ENCODE peak calls at places on chromosomes 5 and 9, in nine cellular contexts. B is cardiac fibroblast, Z is MCF 10A, I is lung, N is fibroblast of the aortic adventitia, P is dorsolateral prefrontal cortex, W is HCT116, L is mammary epithelial cell, M is body of pancreas. X is an unnamed sample.

GRCh38 chr9:73230257-73230656 is 78.6 kb downstream of the ANXA1 start:
- DNase-seq in W (no peak), Z (peak), L (peak), M (no peak), I (no peak), P (no peak), B (no peak), N (peak), X (no peak)

GRCh38 chr9:78791779-78792178 is 494.9 kb downstream of the PSAT1 start:
- DNase-seq in B (peak), W (no peak), L (no peak), M (no peak), P (no peak), Z (no peak), I (no peak), N (peak), X (no peak)

GRCh38 chr5:68478306-68479091 is 262.9 kb downstream of the PIK3R1 start:
- DNase-seq in M (no peak), N (peak), L (no peak), Z (no peak), P (no peak), W (no peak), I (no peak), B (peak), X (no peak)

GRCh38 chr5:13585324-13585723 is 359.2 kb downstream of the DNAH5 start:
- DNase-seq in Z (no peak), L (no peak), I (no peak), M (no peak), P (no peak), B (no peak), N (no peak), W (no peak), X (no peak)

GRCh38 chr5:50666261-50667078 is at the start of gene PARP8:
- DNase-seq in M (peak), I (peak), P (peak), B (peak), N (peak), W (no peak), Z (peak), L (peak), X (peak)

GRCh38 chr5:35518104-35518503 is 99.6 kb upstream of the SPEF2 start:
- DNase-seq in Z (no peak), P (no peak), L (no peak), M (no peak), I (no peak), B (no peak), N (no peak), W (no peak), X (no peak)

GRCh38 chr5:164433471-164433870 is 928.1 kb downstream of the MAT2B start:
- DNase-seq in B (peak), P (no peak), L (peak), Z (no peak), W (no peak), I (no peak), M (no peak), N (peak), X (no peak)

GRCh38 chr5:79841172-79841571 is 149.9 kb downstream of the MTX3 start:
- DNase-seq in P (no peak), N (no peak), B (no peak), M (no peak), L (no peak), W (no peak), I (no peak), Z (no peak), X (no peak)

GRCh38 chr5:10307206-10308148 is at the start of gene CMBL:
- DNase-seq in B (peak), P (peak), I (peak), L (peak), W (peak), N (peak), M (peak), Z (peak), X (peak)

GRCh38 chr9:20408513-20408912 is 213.8 kb downstream of the MLLT3 start:
- DNase-seq in N (no peak), Z (no peak), I (no peak), B (no peak), P (no peak), M (no peak), L (no peak), W (no peak), X (no peak)

GRCh38 chr5:156922207-156922792 is 40.7 kb downstream of the TIMD4 start:
- DNase-seq in P (no peak), B (no peak), N (no peak), L (no peak), I (no peak), M (no peak), W (no peak), Z (no peak), X (peak)

GRCh38 chr5:181217111-181217804 is 5.8 kb upstream of the TRIM41 start:
- DNase-seq in P (no peak), W (no peak), B (peak), Z (peak), N (peak), I (no peak), M (peak), L (peak), X (peak)

GRCh38 chr9:97773723-97774122 is 76.6 kb upstream of the XPA start:
- DNase-seq in M (peak), P (no peak), I (no peak), Z (peak), W (no peak), N (peak), B (peak), L (no peak), X (no peak)

GRCh38 chr9:95085861-95086563 is 231.5 kb downstream of the FANCC start:
- DNase-seq in P (no peak), W (no peak), B (no peak), L (no peak), I (no peak), N (no peak), M (peak), Z (no peak), X (no peak)

GRCh38 chr5:164504141-164504772 is 998.8 kb downstream of the MAT2B start:
- DNase-seq in L (peak), M (peak), P (no peak), B (peak), W (peak), Z (peak), N (peak), I (peak), X (peak)

GRCh38 chr5:98713027-98713426 is 60.4 kb upstream of the RGMB start:
- DNase-seq in Z (no peak), I (no peak), M (no peak), L (no peak), B (peak), P (no peak), W (no peak), N (peak), X (no peak)

GRCh38 chr9:83068414-83068813 is 5.5 kb upstream of the RASEF start:
- DNase-seq in L (no peak), B (no peak), P (no peak), Z (no peak), W (no peak), N (no peak), I (no peak), M (no peak), X (no peak)

GRCh38 chr9:16509946-16510504 is 360.4 kb downstream of the BNC2 start:
- DNase-seq in N (peak), B (peak), Z (peak), W (no peak), M (no peak), P (no peak), I (no peak), L (peak), X (no peak)

GRCh38 chr5:139711852-139712171 is 63.7 kb downstream of the CXXC5 start:
- DNase-seq in W (no peak), Z (no peak), N (no peak), B (no peak), P (peak), I (no peak), L (no peak), M (peak), X (no peak)

GRCh38 chr5:119393746-119394145 is 37.9 kb downstream of the TNFAIP8 start:
- DNase-seq in B (peak), N (peak), P (no peak), I (no peak), Z (peak), W (no peak), L (peak), M (no peak), X (no peak)

GRCh38 chr9:130264414-130265350 is 878 bp upstream of the HMCN2 start:
- DNase-seq in N (no peak), Z (no peak), P (no peak), B (no peak), W (no peak), M (no peak), I (no peak), L (no peak), X (no peak)

GRCh38 chr9:130607640-130608420 is 28.5 kb downstream of the FUBP3 start:
- DNase-seq in W (no peak), I (no peak), L (no peak), N (peak), M (no peak), Z (no peak), B (peak), P (no peak), X (no peak)

GRCh38 chr9:128420060-128420650 is 502 bp upstream of the CERCAM start:
- DNase-seq in L (peak), P (peak), Z (peak), N (peak), W (no peak), I (peak), M (peak), B (peak), X (peak)

GRCh38 chr9:89880161-89880560 is 275.3 kb downstream of the GADD45G start:
- DNase-seq in W (no peak), P (no peak), L (no peak), N (no peak), Z (no peak), B (no peak), I (no peak), M (no peak), X (no peak)

GRCh38 chr9:35806101-35806500 is 6.0 kb downstream of the SPAG8 start:
- DNase-seq in N (no peak), M (no peak), Z (no peak), B (no peak), P (no peak), I (no peak), L (no peak), W (no peak), X (no peak)

GRCh38 chr5:39072915-39073758 is 1.1 kb downstream of the RICTOR start:
- DNase-seq in M (peak), N (peak), Z (peak), P (peak), B (peak), I (peak), L (peak), W (no peak), X (peak)
- TF ChIP-seq CTCF in M (no peak), N (no peak), Z (no peak), P (no peak), B (no peak), I (no peak), L (peak), W (no peak), X (no peak)

GRCh38 chr5:45799388-45799787 is 103.2 kb upstream of the HCN1 start:
- DNase-seq in N (no peak), I (no peak), W (no peak), M (no peak), L (no peak), Z (no peak), P (no peak), B (no peak), X (no peak)

GRCh38 chr5:45800331-45800730 is 104.2 kb upstream of the HCN1 start:
- DNase-seq in M (no peak), L (no peak), Z (no peak), N (no peak), I (no peak), B (no peak), W (no peak), P (no peak), X (no peak)

GRCh38 chr5:45795458-45795857 is 99.3 kb upstream of the HCN1 start:
- DNase-seq in I (no peak), W (no peak), M (no peak), B (no peak), L (no peak), P (no peak), N (no peak), Z (no peak), X (no peak)

GRCh38 chr5:45793638-45794532 is 97.7 kb upstream of the HCN1 start:
- DNase-seq in N (no peak), I (no peak), Z (no peak), B (no peak), P (no peak), L (no peak), W (peak), M (no peak), X (no peak)

GRCh38 chr5:45796959-45797553 is 100.9 kb upstream of the HCN1 start:
- DNase-seq in M (peak), B (no peak), N (no peak), Z (no peak), P (no peak), W (no peak), L (no peak), I (no peak), X (no peak)
- TF ChIP-seq CTCF in M (peak), B (peak), N (no peak), Z (peak), P (no peak), W (peak), L (peak), I (no peak), X (peak)

GRCh38 chr9:84670106-84670800 is 724 bp downstream of the NTRK2 start:
- DNase-seq in I (no peak), M (peak), P (peak), Z (no peak), L (no peak), W (no peak), B (no peak), N (no peak), X (no peak)
- TF ChIP-seq CTCF in I (no peak), M (no peak), P (no peak), Z (no peak), L (no peak), W (no peak), B (no peak), N (no peak), X (no peak)

GRCh38 chr5:151222769-151223446 is 984 bp downstream of the CCDC69 start:
- DNase-seq in B (peak), Z (peak), L (no peak), W (no peak), I (peak), N (peak), M (peak), P (no peak), X (peak)

GRCh38 chr5:151223447-151224264 is at the start of gene CCDC69:
- DNase-seq in M (peak), P (peak), W (peak), B (peak), Z (peak), N (peak), I (peak), L (peak), X (peak)

GRCh38 chr5:151224372-151224771 is 480 bp upstream of the CCDC69 start:
- DNase-seq in B (no peak), Z (no peak), L (no peak), I (no peak), M (no peak), W (no peak), N (no peak), P (no peak), X (no peak)

GRCh38 chr5:151225475-151225874 is 1.6 kb upstream of the CCDC69 start:
- DNase-seq in W (no peak), Z (no peak), M (no peak), L (no peak), B (no peak), I (no peak), P (no peak), N (no peak), X (no peak)

DNA sequence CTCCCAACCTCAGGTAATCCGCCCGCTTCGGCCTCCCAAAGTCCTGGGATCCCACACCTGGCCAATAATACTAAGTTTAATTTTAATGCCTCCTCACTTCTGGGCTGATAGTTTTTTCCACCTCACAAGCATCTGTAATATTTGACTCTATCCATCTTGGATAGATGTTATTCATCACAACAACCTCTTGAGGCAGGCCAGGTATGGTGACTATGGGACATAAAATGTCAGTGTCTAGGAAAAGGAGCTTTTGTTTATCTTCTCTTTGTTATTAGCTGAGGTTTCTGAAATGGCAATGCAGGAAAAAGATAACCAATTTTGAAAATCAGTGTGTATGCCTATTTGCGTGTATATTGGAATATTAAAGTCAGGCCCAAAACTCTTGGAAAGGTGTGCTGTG is 1.2 kb upstream of the CCDC69 start:
- DNase-seq in W (no peak), M (no peak), N (no peak), B (no peak), L (no peak), P (no peak), Z (no peak), I (no peak), X (no peak)
- TF ChIP-seq CTCF in W (no peak), M (no peak), N (no peak), B (no peak), L (no peak), P (no peak), Z (no peak), I (no peak), X (peak)

GRCh38 chr9:38662763-38663593 is 42.6 kb upstream of the ANKRD18A start:
- DNase-seq in Z (peak), M (no peak), I (no peak), W (no peak), B (peak), N (peak), P (peak), L (no peak), X (no peak)
- TF ChIP-seq CTCF in Z (peak), M (no peak), I (no peak), W (peak), B (peak), N (peak), P (peak), L (peak), X (no peak)

DNA sequence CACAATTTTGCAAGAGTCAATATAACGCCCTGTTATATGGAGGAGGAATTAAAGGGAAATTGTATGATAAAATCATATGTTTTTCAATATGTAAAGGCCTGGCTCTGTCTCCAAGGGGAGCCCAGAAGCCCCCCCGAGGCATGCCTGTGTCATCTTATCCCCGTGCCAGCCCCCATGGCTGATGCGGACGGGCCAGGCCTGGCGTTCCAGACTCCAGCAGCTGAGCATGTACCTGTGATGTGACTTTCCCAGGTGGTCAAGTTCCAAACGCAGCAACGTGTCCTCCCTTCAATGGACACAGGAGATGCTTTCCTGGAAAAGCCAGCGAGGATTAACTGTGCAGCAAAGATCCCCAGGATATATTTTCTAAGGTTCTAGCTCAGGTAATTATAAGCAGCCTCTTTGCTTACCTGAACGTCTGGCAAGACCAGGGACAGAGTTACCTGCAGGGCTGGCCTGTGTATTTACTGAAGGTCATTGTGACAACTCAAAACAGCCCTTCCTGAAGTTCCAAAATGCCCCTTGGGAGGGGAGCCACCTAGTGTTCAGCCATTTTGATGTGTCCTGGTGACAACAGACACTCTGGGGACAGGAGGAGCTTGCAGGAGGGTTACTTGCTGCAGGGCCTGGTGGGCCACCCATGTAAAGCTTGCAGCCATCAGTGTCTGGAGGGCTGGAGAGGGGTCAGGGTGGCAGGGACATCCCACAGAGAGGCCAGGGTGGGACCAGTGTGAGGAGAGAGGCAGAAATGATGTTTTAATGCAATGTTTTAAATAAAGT is 53.3 kb upstream of the RNU6ATAC start:
- DNase-seq in I (no peak), N (no peak), M (no peak), L (no peak), P (no peak), W (peak), Z (no peak), B (no peak), X (peak)
- TF ChIP-seq CTCF in I (no peak), N (no peak), M (no peak), L (no peak), P (no peak), W (peak), Z (no peak), B (no peak), X (peak)

X was measured in activated CD8-positive, alpha-beta T cell treated with anti-CD3 and anti-CD28 coated beads for 36 hours.